ENCODE peak calls at places on chromosomes 5 and 9, in seven cellular contexts. D is GM12878, S is HCT116, X is SK-N-SH, J is H1, V is K562, W is HepG2. B is an unnamed sample. For H3K4me1, the result is how much of the 10 kb centered on the place peaks cover.

GRCh38 chr5:10532421-10532820 is 31.4 kb upstream of the ANKRD33B start:
- DNase-seq in S (no peak), W (no peak), X (no peak), J (no peak), V (peak), D (no peak), B (no peak)

GRCh38 chr5:2740051-2740848 is 11.2 kb downstream of the IRX2 start:
- DNase-seq in J (no peak), S (no peak), D (no peak), X (no peak), V (no peak), W (no peak), B (no peak)

GRCh38 chr5:146039420-146039819 is 66.0 kb downstream of the PLAC8L1 start:
- DNase-seq in S (no peak), W (no peak), D (no peak), X (no peak), J (no peak), V (no peak), B (no peak)

GRCh38 chr5:26761040-26761439 is 277.3 kb downstream of the CDH9 start:
- DNase-seq in D (no peak), V (no peak), W (no peak), X (no peak), J (no peak), S (no peak), B (no peak)

GRCh38 chr5:16921246-16921645 is 14.8 kb downstream of the MYO10 start:
- DNase-seq in D (no peak), W (no peak), V (no peak), J (no peak), S (no peak), X (no peak), B (no peak)

GRCh38 chr9:690517-691111 is 150.9 kb upstream of the DMRT1 start:
- DNase-seq in V (no peak), D (no peak), W (no peak), S (no peak), X (no peak), J (no peak), B (no peak)

GRCh38 chr5:113989913-113990305 is 372.0 kb upstream of the KCNN2 start:
- DNase-seq in V (no peak), D (no peak), X (no peak), S (no peak), W (no peak), J (no peak), B (no peak)

GRCh38 chr9:35774907-35775635 is 16.3 kb upstream of the NPR2 start:
- DNase-seq in V (no peak), X (no peak), S (no peak), D (no peak), W (no peak), J (no peak), B (no peak)

GRCh38 chr5:61624966-61625681 is 293.1 kb downstream of the ZSWIM6 start:
- DNase-seq in X (no peak), D (no peak), J (no peak), W (no peak), S (no peak), V (no peak), B (no peak)

GRCh38 chr5:143374496-143375217 is 28.8 kb downstream of the NR3C1 start:
- DNase-seq in X (no peak), D (no peak), W (no peak), S (no peak), V (no peak), J (no peak), B (no peak)

GRCh38 chr9:23232831-23233230 is 593.2 kb downstream of the ELAVL2 start:
- DNase-seq in S (no peak), J (no peak), D (no peak), X (no peak), V (no peak), W (no peak), B (no peak)

GRCh38 chr5:41325074-41325473 is 111.7 kb upstream of the C6 start:
- DNase-seq in S (no peak), D (no peak), J (no peak), X (no peak), V (no peak), W (no peak), B (no peak)

GRCh38 chr5:149711338-149711737 is 18.8 kb upstream of the PPARGC1B start:
- DNase-seq in X (no peak), D (no peak), J (no peak), V (no peak), S (no peak), W (no peak), B (no peak)

GRCh38 chr9:109329274-109330258 is 8.7 kb upstream of the EPB41L4B start:
- DNase-seq in W (peak), D (no peak), S (no peak), V (no peak), X (peak), J (no peak), B (no peak)

GRCh38 chr9:105064248-105065118 is 136.5 kb upstream of the ABCA1 start:
- DNase-seq in D (no peak), J (no peak), V (no peak), X (peak), S (no peak), W (peak), B (no peak)

GRCh38 chr5:472076-472655 is 29.2 kb downstream of the EXOC3 start:
- DNase-seq in J (no peak), V (peak), S (no peak), X (peak), D (no peak), W (no peak), B (no peak)

GRCh38 chr5:169071-169727 is 22.1 kb upstream of the LRRC14B start:
- DNase-seq in X (no peak), J (no peak), S (no peak), D (no peak), V (peak), W (no peak), B (no peak)

GRCh38 chr5:73450041-73450598 is 1.5 kb upstream of the FOXD1 start:
- DNase-seq in S (no peak), D (no peak), V (no peak), J (no peak), X (no peak), W (no peak), B (no peak)

GRCh38 chr5:3197699-3198098 is 397.9 kb upstream of the IRX1 start:
- DNase-seq in D (no peak), J (no peak), X (no peak), S (no peak), W (no peak), V (no peak), B (peak)

GRCh38 chr9:1639166-1639565 is 376.0 kb upstream of the SMARCA2 start:
- DNase-seq in J (no peak), S (no peak), V (no peak), D (no peak), X (no peak), W (no peak), B (no peak)

GRCh38 chr5:160326981-160327380 is 14.6 kb upstream of the CCNJL start:
- DNase-seq in X (no peak), J (no peak), V (no peak), W (no peak), S (no peak), D (no peak), B (no peak)

GRCh38 chr5:108747111-108748009 is at the start of gene FER:
- DNase-seq in W (peak), D (peak), V (peak), S (peak), J (no peak), X (no peak), B (no peak)

GRCh38 chr9:94639045-94639995 is at the start of gene FBP1:
- DNase-seq in J (no peak), W (no peak), S (no peak), X (no peak), V (peak), D (no peak), B (no peak)

GRCh38 chr9:22049411-22049810 is 40.3 kb upstream of the CDKN2B start:
- DNase-seq in X (no peak), S (no peak), V (no peak), D (no peak), J (no peak), W (no peak), B (no peak)

GRCh38 chr5:114176356-114176755 is 185.5 kb upstream of the KCNN2 start:
- DNase-seq in X (no peak), J (no peak), S (no peak), D (no peak), V (no peak), W (no peak), B (no peak)

GRCh38 chr5:29262683-29263082 is 1930.8 kb upstream of the CDH6 start:
- DNase-seq in X (no peak), S (no peak), J (no peak), W (no peak), D (no peak), V (no peak), B (no peak)

GRCh38 chr5:133290669-133291235 is 238.9 kb downstream of the HSPA4 start:
- DNase-seq in V (no peak), X (no peak), J (no peak), S (no peak), W (no peak), D (no peak), B (no peak)

GRCh38 chr5:133294380-133294779 is 242.6 kb downstream of the HSPA4 start:
- DNase-seq in V (no peak), J (no peak), W (no peak), D (no peak), S (no peak), X (no peak), B (no peak)

GRCh38 chr5:133293953-133294352 is 242.1 kb downstream of the HSPA4 start:
- DNase-seq in V (no peak), J (no peak), X (no peak), D (no peak), S (no peak), W (no peak), B (no peak)

GRCh38 chr5:133291524-133291923 is 239.7 kb downstream of the HSPA4 start:
- DNase-seq in V (no peak), D (no peak), W (no peak), S (no peak), J (no peak), X (no peak), B (no peak)

GRCh38 chr5:133292300-133292699 is 240.5 kb downstream of the HSPA4 start:
- DNase-seq in D (no peak), W (no peak), S (peak), V (no peak), J (no peak), X (no peak), B (no peak)
- H3K4me1 ChIP-seq in D (under half), W (under half), S (under half), V (under half), J (under half), X (under half), B (under half)

DNA sequence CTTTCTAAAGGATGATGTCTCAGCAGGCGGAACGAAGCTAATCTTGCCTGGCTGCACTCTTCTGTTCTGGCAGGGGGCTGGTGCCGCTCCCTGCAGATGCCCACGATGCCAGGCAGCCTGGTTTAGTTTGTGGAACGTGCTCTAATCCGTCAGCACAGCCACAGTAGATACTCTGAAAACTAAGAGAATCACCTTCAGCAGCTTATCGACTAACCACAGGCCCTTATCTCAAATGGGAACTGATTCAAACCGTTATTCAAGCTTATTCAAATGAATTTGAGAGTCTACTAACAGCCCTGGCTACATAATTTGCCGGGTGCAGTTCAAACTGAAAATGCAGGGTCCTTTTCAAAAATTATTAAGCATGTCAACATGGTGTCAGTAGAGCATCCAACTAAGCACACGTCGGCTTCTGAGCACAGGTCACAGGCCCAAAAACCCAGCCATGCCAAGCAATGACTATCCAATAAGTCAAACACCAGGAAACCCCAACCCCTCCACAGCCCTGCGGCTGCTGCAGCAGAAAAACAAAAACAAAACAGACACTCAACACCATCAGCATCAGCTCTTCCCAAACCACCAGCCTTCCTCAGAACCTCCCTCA is 246.7 kb upstream of the ANKRD55 start:
- DNase-seq in S (no peak), X (peak), D (peak), J (no peak), W (no peak), V (no peak), B (no peak)
- TF ChIP-seq YY1 in S (no peak), X (no peak), D (no peak), J (no peak), W (no peak), V (no peak), B (no peak)

DNA sequence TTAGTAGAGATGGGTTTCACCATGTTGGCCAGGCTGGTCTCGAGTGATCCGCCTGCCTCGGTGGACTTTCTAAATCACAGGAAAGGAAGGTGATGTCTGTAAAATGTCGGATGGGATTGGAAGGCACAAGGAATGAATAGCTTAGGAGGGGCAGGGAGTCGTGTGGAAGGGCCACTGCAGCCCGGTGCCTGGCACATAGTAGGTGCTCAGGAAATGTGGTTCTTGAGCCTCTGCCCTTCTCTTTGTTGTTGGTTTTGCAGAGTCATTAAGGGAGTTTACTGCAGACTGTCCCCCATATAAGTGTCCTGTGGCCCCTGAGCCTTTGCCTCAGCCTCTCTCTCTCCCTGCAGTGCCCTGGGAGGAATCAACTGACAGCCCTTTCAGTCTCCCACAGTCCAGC is 11.8 kb downstream of the NEK6 start:
- DNase-seq in V (no peak), D (no peak), W (no peak), J (no peak), X (no peak), S (no peak), B (no peak)
- H3K4me1 ChIP-seq in V (under half), D (under half), W (half or more), J (under half), X (under half), S (under half), B (under half)

GRCh38 chr9:127921592-127922120 is 4.8 kb upstream of the ST6GALNAC4 start:
- DNase-seq in J (no peak), D (no peak), V (peak), S (no peak), X (peak), W (no peak), B (no peak)
- TF ChIP-seq YY1 in J (no peak), D (peak), V (no peak), S (no peak), X (no peak), W (no peak), B (no peak)

GRCh38 chr9:113617550-113617949 is 154.0 kb downstream of the RGS3 start:
- DNase-seq in D (no peak), J (no peak), V (no peak), X (peak), S (no peak), W (no peak), B (no peak)
- H3K4me1 ChIP-seq in D (under half), J (under half), V (under half), X (under half), S (under half), W (half or more), B (under half)

GRCh38 chr5:159018855-159019254 is 80.9 kb downstream of the EBF1 start:
- DNase-seq in W (no peak), S (no peak), D (no peak), V (no peak), J (no peak), X (no peak), B (no peak)

GRCh38 chr5:159021360-159022177 is 78.1 kb downstream of the EBF1 start:
- DNase-seq in W (no peak), D (no peak), S (no peak), J (no peak), X (peak), V (no peak), B (no peak)

GRCh38 chr5:159022178-159022556 is 77.5 kb downstream of the EBF1 start:
- DNase-seq in J (no peak), S (no peak), X (peak), W (no peak), D (no peak), V (no peak), B (no peak)

DNA sequence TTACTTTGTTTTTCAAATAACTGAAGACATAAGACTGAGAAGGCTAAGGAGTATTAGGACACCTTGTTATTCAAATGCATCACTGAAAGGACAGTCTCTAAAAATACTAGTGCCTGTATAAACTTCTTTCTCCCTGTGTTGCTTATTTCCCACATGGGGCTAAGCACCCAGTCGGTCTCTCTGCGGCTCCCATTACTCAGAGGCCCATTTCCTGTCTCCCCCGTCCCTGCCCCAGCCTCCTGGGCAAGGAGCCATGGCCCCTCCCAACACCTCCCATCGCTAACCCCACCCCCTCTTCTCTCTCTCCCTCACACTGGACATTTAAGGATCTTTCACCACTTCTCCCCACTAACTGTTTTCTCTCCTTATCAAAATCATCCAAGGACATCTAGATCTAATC is 81.9 kb downstream of the EBF1 start:
- DNase-seq in X (peak), V (peak), W (no peak), D (no peak), S (no peak), J (peak), B (peak)
- TF ChIP-seq YY1 in X (no peak), V (no peak), W (no peak), D (no peak), S (no peak), J (peak), B (no peak)

GRCh38 chr9:121199921-121200320 is 1.7 kb downstream of the RAB14 start:
- DNase-seq in W (no peak), X (no peak), J (no peak), V (no peak), S (no peak), D (no peak), B (no peak)

GRCh38 chr9:121196389-121196788 is 5.3 kb downstream of the RAB14 start:
- DNase-seq in X (peak), J (no peak), W (no peak), D (no peak), V (no peak), S (no peak), B (no peak)

GRCh38 chr9:121198512-121199042 is 3.1 kb downstream of the RAB14 start:
- DNase-seq in S (no peak), D (no peak), W (no peak), V (no peak), J (no peak), X (no peak), B (no peak)

GRCh38 chr9:121194730-121195129 is 6.9 kb downstream of the RAB14 start:
- DNase-seq in D (no peak), X (no peak), S (no peak), V (no peak), J (no peak), W (no peak), B (no peak)

GRCh38 chr9:121197135-121197534 is 4.5 kb downstream of the RAB14 start:
- DNase-seq in W (no peak), D (no peak), J (no peak), V (peak), S (no peak), X (no peak), B (no peak)
- H3K4me1 ChIP-seq in W (half or more), D (under half), J (under half), V (under half), S (under half), X (under half), B (under half)

GRCh38 chr5:36066001-36066539 is 612 bp downstream of the UGT3A2 start:
- DNase-seq in X (no peak), J (no peak), S (no peak), V (no peak), W (no peak), D (no peak), B (no peak)

GRCh38 chr5:36066540-36067210 is at the start of gene UGT3A2:
- DNase-seq in V (no peak), W (no peak), X (peak), D (no peak), J (peak), S (no peak), B (no peak)

GRCh38 chr5:36073595-36074216 is 7.0 kb upstream of the UGT3A2 start:
- DNase-seq in W (peak), V (no peak), S (peak), D (no peak), J (peak), X (no peak), B (no peak)

GRCh38 chr5:36068751-36069281 is 2.1 kb upstream of the UGT3A2 start:
- DNase-seq in D (no peak), V (no peak), J (no peak), S (no peak), X (no peak), W (no peak), B (no peak)

GRCh38 chr5:36070687-36071571 is 4.2 kb upstream of the UGT3A2 start:
- DNase-seq in W (no peak), X (no peak), J (no peak), D (no peak), S (no peak), V (no peak), B (no peak)
- TF ChIP-seq YY1 in W (no peak), X (no peak), J (no peak), D (no peak), S (no peak), V (no peak), B (no peak)

DNA sequence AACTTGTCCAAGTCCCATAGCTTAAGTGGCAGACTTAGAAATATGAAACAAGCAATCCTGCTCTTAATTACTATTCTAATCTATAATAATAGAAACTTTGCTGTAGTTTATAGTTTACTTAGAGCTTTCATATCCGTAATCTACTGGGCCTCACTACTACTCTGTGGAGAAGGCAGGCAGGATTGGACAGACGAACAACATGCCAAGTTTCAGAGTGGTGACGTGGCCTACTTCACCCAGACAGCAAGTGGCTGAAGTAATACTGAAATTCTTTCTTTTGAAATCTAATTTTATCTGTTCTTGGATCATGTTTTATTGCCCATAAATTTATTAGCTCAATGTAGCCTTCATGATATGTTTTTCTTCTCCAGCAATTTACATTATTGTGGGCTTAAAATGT is 22.2 kb downstream of the SPINK5 start:
- DNase-seq in J (no peak), V (no peak), X (no peak), D (no peak), W (no peak), S (no peak), B (no peak)
- H3K4me1 ChIP-seq in J (under half), V (under half), X (under half), D (under half), W (under half), S (under half), B (under half)

GRCh38 chr9:100911273-100911672 is 117.3 kb upstream of the PLPPR1 start:
- DNase-seq in X (no peak), S (no peak), W (no peak), D (no peak), J (no peak), V (no peak), B (no peak)
- TF ChIP-seq YY1 in X (no peak), S (no peak), W (no peak), D (no peak), J (no peak), V (no peak), B (no peak)

B was measured in NT2/D1.